ENCODE peak calls at places on chromosome 13, in four cellular contexts. Q is activated CD8-positive, alpha-beta memory T cell treated with anti-CD3 and anti-CD28 coated beads, Interleukin-2, amount 50 U/mL, for 48 hours; A is hypothalamus; H is left cardiac atrium. F is an unnamed sample.

GRCh38 chr13:79612604-79613003 is 131.6 kb downstream of the NDFIP2 start:
- DNase-seq in H (no peak), Q (no peak), A (no peak), F (no peak)

GRCh38 chr13:76462003-76462402 is 424.2 kb downstream of the KCTD12 start:
- DNase-seq in Q (no peak), A (no peak), H (no peak), F (no peak)

GRCh38 chr13:113645329-113645728 is 12.7 kb downstream of the ATP4B start:
- DNase-seq in Q (no peak), A (no peak), H (no peak), F (no peak)

GRCh38 chr13:109955598-109955997 is 169.2 kb upstream of the IRS2 start:
- DNase-seq in H (no peak), Q (no peak), A (no peak), F (no peak)

GRCh38 chr13:110677731-110678545 is 28.0 kb downstream of the CARS2 start:
- DNase-seq in A (no peak), H (no peak), Q (no peak), F (no peak)

GRCh38 chr13:94860981-94861407 is 148.6 kb upstream of the SOX21 start:
- DNase-seq in A (no peak), H (no peak), Q (no peak), F (no peak)

GRCh38 chr13:103009061-103009840 is 57.0 kb downstream of the SLC10A2 start:
- DNase-seq in Q (no peak), A (no peak), H (no peak), F (no peak)

GRCh38 chr13:42474954-42475353 is 99.0 kb upstream of the TNFSF11 start:
- DNase-seq in A (no peak), Q (no peak), H (no peak), F (no peak)

GRCh38 chr13:111046590-111047141 is 68.4 kb upstream of the ARHGEF7 start:
- DNase-seq in H (no peak), Q (no peak), A (no peak), F (no peak)

GRCh38 chr13:43058318-43058674 is 34.9 kb downstream of the DNAJC15 start:
- DNase-seq in H (no peak), Q (no peak), A (no peak), F (no peak)

GRCh38 chr13:78649997-78650724 is 8.8 kb downstream of the OBI1 start:
- DNase-seq in H (no peak), Q (no peak), A (no peak), F (no peak)

GRCh38 chr13:35164324-35164932 is 222.4 kb downstream of the NBEA start:
- DNase-seq in Q (no peak), H (no peak), A (no peak), F (no peak)

GRCh38 chr13:23159587-23160240 is 21.1 kb upstream of the SGCG start:
- DNase-seq in Q (no peak), H (no peak), A (no peak), F (no peak)

GRCh38 chr13:67474114-67474513 is 244.0 kb upstream of the PCDH9 start:
- DNase-seq in A (no peak), Q (no peak), H (no peak), F (no peak)

GRCh38 chr13:51806571-51806970 is 2.6 kb upstream of the DHRS12 start:
- DNase-seq in A (no peak), H (no peak), Q (no peak), F (no peak)

GRCh38 chr13:24693862-24694471 is 13.8 kb downstream of the ATP12A start:
- DNase-seq in Q (no peak), H (peak), A (no peak), F (no peak)

GRCh38 chr13:92362717-92363116 is 863.9 kb upstream of the GPC6 start:
- DNase-seq in Q (no peak), H (no peak), A (no peak), F (no peak)

GRCh38 chr13:114067381-114067885 is 65.0 kb downstream of the RASA3 start:
- DNase-seq in A (no peak), Q (peak), H (no peak), F (no peak)

GRCh38 chr13:31394491-31394890 is 194.7 kb downstream of the B3GLCT start:
- DNase-seq in Q (no peak), H (no peak), A (no peak), F (no peak)